ENCODE peak calls at places on chromosomes 6 and 20, in nine cellular contexts. X is A549, F is lower leg skin, V is heart left ventricle, R is IMR-90, P is body of pancreas, Y is tibial nerve, I is HCT116, M is ovary. L is an unnamed sample.

GRCh38 chr20:64069614-64070243 is 6.7 kb downstream of the TCEA2 start:
- DNase-seq in X (peak; percentile 87), F (no peak), V (no peak), R (no peak), P (no peak), Y (no peak), I (no peak), M (no peak), L (no peak)

GRCh38 chr6:34005845-34006644 is 139.8 kb downstream of the GRM4 start:
- DNase-seq in X (no peak), F (no peak), V (peak; percentile 13), R (no peak), P (no peak), Y (no peak), I (no peak), M (no peak), L (no peak)

GRCh38 chr20:38873050-38873581 is 53.1 kb upstream of the FAM83D start:
- DNase-seq in X (no peak), F (no peak), V (no peak), R (no peak), P (no peak), Y (no peak), I (no peak), M (no peak), L (no peak)

GRCh38 chr20:41072099-41072798 is 43.6 kb downstream of the TOP1 start:
- DNase-seq in X (no peak), F (no peak), V (no peak), R (peak; percentile 88), P (peak; percentile 18), Y (no peak), I (no peak), M (peak; percentile 26), L (no peak)

GRCh38 chr6:115485400-115485799 is 575.3 kb downstream of the FRK start:
- DNase-seq in X (no peak), F (no peak), V (no peak), R (peak; percentile 1), P (no peak), Y (no peak), I (no peak), M (no peak), L (no peak)

GRCh38 chr6:90079555-90080490 is 185.6 kb downstream of the GJA10 start:
- DNase-seq in X (no peak), F (no peak), V (no peak), R (no peak), P (no peak), Y (no peak), I (no peak), M (no peak), L (no peak)

GRCh38 chr6:120774275-120774674 is 560.0 kb downstream of the TBC1D32 start:
- DNase-seq in X (no peak), F (no peak), V (no peak), R (no peak), P (no peak), Y (no peak), I (peak; percentile 62), M (no peak), L (no peak)

GRCh38 chr6:90025418-90026089 is 131.3 kb downstream of the GJA10 start:
- DNase-seq in X (no peak), F (no peak), V (no peak), R (peak; percentile 97), P (no peak), Y (no peak), I (peak; percentile 3), M (no peak), L (no peak)

GRCh38 chr20:33733654-33734576 is 2.1 kb downstream of the ZNF341 start:
- DNase-seq in X (peak; percentile 71), F (no peak), V (no peak), R (peak; percentile 64), P (peak; percentile 54), Y (peak; percentile 34), I (no peak), M (no peak), L (no peak)

GRCh38 chr6:64838726-64839125 is 868.3 kb downstream of the EYS start:
- DNase-seq in X (no peak), F (no peak), V (no peak), R (no peak), P (no peak), Y (no peak), I (no peak), M (no peak), L (no peak)

GRCh38 chr6:75094614-75095321 is 111.1 kb downstream of the COL12A1 start:
- DNase-seq in X (no peak), F (no peak), V (no peak), R (peak; percentile 94), P (no peak), Y (no peak), I (no peak), M (no peak), L (no peak)

GRCh38 chr20:37294262-37294981 is 5.0 kb downstream of the MANBAL start:
- DNase-seq in X (no peak), F (no peak), V (no peak), R (peak; percentile 77), P (no peak), Y (no peak), I (no peak), M (no peak), L (no peak)

GRCh38 chr6:1525364-1526038 is 84.2 kb upstream of the FOXC1 start:
- DNase-seq in X (no peak), F (no peak), V (no peak), R (peak; percentile 23), P (no peak), Y (no peak), I (no peak), M (no peak), L (no peak)

GRCh38 chr6:123658848-123659247 is 22.1 kb upstream of the TRDN start:
- DNase-seq in X (no peak), F (no peak), V (no peak), R (no peak), P (no peak), Y (no peak), I (no peak), M (no peak), L (no peak)

GRCh38 chr6:10431423-10432164 is 16.7 kb upstream of the TFAP2A start:
- DNase-seq in X (no peak), F (no peak), V (no peak), R (no peak), P (no peak), Y (no peak), I (no peak), M (no peak), L (no peak)

GRCh38 chr6:31203345-31203979 is 33.0 kb upstream of the POU5F1 start:
- DNase-seq in X (peak; percentile 17), F (no peak), V (no peak), R (peak; percentile 71), P (peak; percentile 53), Y (no peak), I (peak; percentile 74), M (no peak), L (no peak)

DNA sequence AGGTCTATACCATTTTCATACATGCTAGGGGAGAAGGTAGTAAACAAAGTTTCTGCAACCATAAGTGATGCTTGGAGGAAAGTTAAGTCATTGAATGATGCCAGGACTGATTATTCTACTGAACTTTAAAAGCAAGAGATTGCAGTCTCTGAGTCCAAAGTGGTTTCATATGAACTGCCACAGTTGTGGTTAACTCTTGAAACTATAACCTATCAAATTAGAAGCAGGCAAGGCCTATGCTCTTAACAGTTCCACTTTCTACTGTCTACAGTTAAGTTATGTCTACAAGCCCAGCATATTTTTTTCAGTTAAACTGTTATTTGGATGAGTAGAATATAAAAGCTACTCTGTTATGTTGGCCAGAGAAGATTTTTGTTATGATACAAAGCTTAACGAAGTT is 326.5 kb upstream of the RUNX2 start:
- DNase-seq in X (no peak), F (no peak), V (no peak), R (no peak), P (no peak), Y (no peak), I (no peak), M (no peak), L (no peak)
- H3K4me3 ChIP-seq in X (no peak overlapping the region), F (no peak overlapping the region), V (no peak overlapping the region), R (no peak overlapping the region), P (no peak overlapping the region), Y (no peak overlapping the region), I (no peak overlapping the region), M (no peak overlapping the region), L (no peak overlapping the region)

GRCh38 chr6:20532881-20533280 is 1.4 kb upstream of the CDKAL1 start:
- DNase-seq in X (no peak), F (no peak), V (no peak), R (no peak), P (no peak), Y (no peak), I (no peak), M (no peak), L (no peak)

GRCh38 chr6:20534906-20535305 is 649 bp downstream of the CDKAL1 start:
- DNase-seq in X (no peak), F (no peak), V (no peak), R (no peak), P (no peak), Y (no peak), I (no peak), M (no peak), L (no peak)

GRCh38 chr6:20533746-20534294 is 437 bp upstream of the CDKAL1 start:
- DNase-seq in X (no peak), F (no peak), V (no peak), R (no peak), P (no peak), Y (no peak), I (no peak), M (no peak), L (no peak)

GRCh38 chr6:20538131-20538662 is 3.9 kb downstream of the CDKAL1 start:
- DNase-seq in X (no peak), F (no peak), V (no peak), R (no peak), P (no peak), Y (no peak), I (no peak), M (no peak), L (no peak)

GRCh38 chr6:20534295-20534897 is at the start of gene CDKAL1:
- DNase-seq in X (peak; percentile 38), F (peak; percentile 97), V (peak; percentile 92), R (peak; percentile 93), P (peak; percentile 91), Y (peak; percentile 91), I (peak; percentile 89), M (peak; percentile 88), L (no peak)
- TF ChIP-seq POLR2A in X (peak; percentile 58), F (no peak), V (peak; percentile 30), R (peak; percentile 80), P (peak; percentile 61), Y (peak; percentile 42), I (peak; percentile 84), M (peak; percentile 48), L (peak; percentile 22)

GRCh38 chr6:79570802-79571367 is 33.7 kb upstream of the LCA5 start:
- DNase-seq in X (peak; percentile 7), F (no peak), V (no peak), R (peak; percentile 48), P (no peak), Y (no peak), I (no peak), M (no peak), L (no peak)
- H3K4me3 ChIP-seq in X (peak overlapping the region; percentile 32), F (no peak overlapping the region), V (peak overlapping the region; percentile 55), R (no peak overlapping the region), P (peak overlapping the region; percentile 2), Y (no peak overlapping the region), I (no peak overlapping the region), M (peak overlapping the region; percentile 8), L (no peak overlapping the region)

DNA sequence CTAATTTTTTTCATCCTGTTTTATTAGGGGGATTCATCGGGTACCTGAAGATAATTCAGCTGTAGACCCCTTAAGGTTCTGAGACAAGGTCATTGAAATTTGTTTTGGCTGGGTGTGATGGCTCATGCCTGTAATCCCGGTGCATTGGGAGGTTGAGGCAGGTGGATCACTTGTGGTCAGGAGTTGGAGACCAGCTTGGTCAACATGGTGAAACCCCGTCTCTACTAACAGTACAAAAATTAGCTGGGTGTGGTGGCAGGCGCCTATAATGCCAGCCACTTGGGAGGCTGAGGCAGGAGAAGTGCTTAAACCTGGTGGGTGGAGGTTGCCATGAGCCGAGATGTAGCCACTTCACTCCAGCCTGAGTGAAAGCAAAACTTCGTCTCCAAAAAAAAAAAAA is 10.9 kb downstream of the SRSF3 start:
- DNase-seq in X (no peak), F (peak; percentile 6), V (no peak), R (no peak), P (no peak), Y (no peak), I (no peak), M (peak; percentile 6), L (no peak)
- TF ChIP-seq POLR2A in X (no peak), F (no peak), V (no peak), R (no peak), P (no peak), Y (no peak), I (no peak), M (no peak), L (no peak)

L was measured in vagina.